ENCODE peak calls at places on chromosomes 4 and X, in ten cellular contexts. O is foreskin fibroblast, M is endothelial cell, F is GM06990, Y is nephron progenitor cell, A is B cell, U is neural crest cell, B is cardiac fibroblast, W is mammary epithelial cell, Z is fibroblast of lung. K is an unnamed sample.

GRCh38 chr4:55032179-55032578 is 93.2 kb downstream of the KDR start:
- DNase-seq in O (no peak), M (no peak), F (no peak), Y (no peak), A (no peak), U (no peak), B (peak), W (no peak), Z (no peak), K (no peak)

GRCh38 chrX:77276742-77277141 is 170.4 kb upstream of the FGF16 start:
- DNase-seq in O (no peak), M (no peak), F (no peak), Y (no peak), A (no peak), U (no peak), B (no peak), W (no peak), Z (no peak), K (no peak)

GRCh38 chrX:119343856-119344255 is 55.3 kb upstream of the SLC25A43 start:
- DNase-seq in O (no peak), M (no peak), F (no peak), Y (no peak), A (no peak), U (no peak), B (no peak), W (peak), Z (no peak), K (no peak)

GRCh38 chrX:30582664-30583063 is 5.1 kb upstream of the TASL start:
- DNase-seq in O (no peak), M (no peak), F (no peak), Y (no peak), A (no peak), U (no peak), B (no peak), W (no peak), Z (no peak), K (no peak)

GRCh38 chr4:176333076-176333475 is 13.3 kb downstream of the SPCS3 start:
- DNase-seq in O (peak), M (no peak), F (no peak), Y (no peak), A (no peak), U (no peak), B (no peak), W (no peak), Z (peak), K (no peak)

GRCh38 chr4:109826719-109827118 is 1.1 kb upstream of the RRH start:
- DNase-seq in O (peak), M (no peak), F (no peak), Y (no peak), A (no peak), U (no peak), B (peak), W (no peak), Z (peak), K (peak)

GRCh38 chr4:80077639-80078038 is 4.6 kb upstream of the ANTXR2 start:
- DNase-seq in O (no peak), M (no peak), F (no peak), Y (no peak), A (no peak), U (no peak), B (no peak), W (peak), Z (peak), K (no peak)

GRCh38 chrX:102067966-102068723 is 57.3 kb upstream of the TCEAL2 start:
- DNase-seq in O (peak), M (peak), F (no peak), Y (peak), A (no peak), U (peak), B (peak), W (peak), Z (peak), K (no peak)

GRCh38 chr4:186881521-186882220 is 158.0 kb upstream of the FAT1 start:
- DNase-seq in O (peak), M (no peak), F (no peak), Y (no peak), A (no peak), U (no peak), B (no peak), W (peak), Z (peak), K (no peak)

GRCh38 chrX:1546601-1547275 is 9.8 kb upstream of the P2RY8 start:
- DNase-seq in O (no peak), M (no peak), F (no peak), Y (no peak), A (no peak), U (no peak), B (no peak), W (no peak), Z (no peak), K (no peak)

GRCh38 chrX:2272337-2272736 is 228.4 kb downstream of the DHRSX start:
- DNase-seq in O (no peak), M (no peak), F (no peak), Y (no peak), A (no peak), U (no peak), B (no peak), W (no peak), Z (no peak), K (no peak)

GRCh38 chr4:99824070-99824599 is 7.5 kb downstream of the DAPP1 start:
- DNase-seq in O (peak), M (no peak), F (no peak), Y (no peak), A (no peak), U (no peak), B (no peak), W (no peak), Z (no peak), K (no peak)

GRCh38 chr4:113384600-113384999 is 335.1 kb downstream of the ANK2 start:
- DNase-seq in O (peak), M (no peak), F (no peak), Y (no peak), A (no peak), U (no peak), B (peak), W (peak), Z (peak), K (no peak)

GRCh38 chr4:8468746-8469535 is 28.4 kb downstream of the TRMT44 start:
- DNase-seq in O (peak), M (peak), F (no peak), Y (peak), A (peak), U (peak), B (peak), W (peak), Z (peak), K (peak)

GRCh38 chr4:149987330-149987751 is 90.9 kb upstream of the DCLK2 start:
- DNase-seq in O (no peak), M (no peak), F (no peak), Y (peak), A (no peak), U (no peak), B (peak), W (no peak), Z (no peak), K (no peak)

GRCh38 chr4:56048621-56049427 is 100.1 kb downstream of the CEP135 start:
- DNase-seq in O (peak), M (peak), F (peak), Y (peak), A (peak), U (peak), B (peak), W (peak), Z (peak), K (peak)

GRCh38 chr4:108193891-108194672 is 25.4 kb upstream of the LEF1 start:
- DNase-seq in O (peak), M (no peak), F (no peak), Y (no peak), A (no peak), U (no peak), B (no peak), W (no peak), Z (no peak), K (no peak)

GRCh38 chr4:152657657-152658056 is 22.1 kb downstream of the TMEM154 start:
- DNase-seq in O (no peak), M (no peak), F (no peak), Y (no peak), A (no peak), U (no peak), B (no peak), W (no peak), Z (no peak), K (no peak)

GRCh38 chr4:25783943-25784342 is 78.8 kb downstream of the SEL1L3 start:
- DNase-seq in O (no peak), M (no peak), F (no peak), Y (no peak), A (no peak), U (no peak), B (peak), W (no peak), Z (no peak), K (no peak)

GRCh38 chrX:1599791-1600405 is 8.5 kb downstream of the AKAP17A start:
- DNase-seq in O (no peak), M (no peak), F (no peak), Y (no peak), A (no peak), U (no peak), B (no peak), W (no peak), Z (no peak), K (no peak)

GRCh38 chrX:35098419-35098818 is 155.8 kb downstream of the FAM47B start:
- DNase-seq in O (peak), M (no peak), F (no peak), Y (no peak), A (no peak), U (no peak), B (peak), W (no peak), Z (no peak), K (no peak)

GRCh38 chr4:98685225-98686045 is 27.0 kb upstream of the TSPAN5 start:
- DNase-seq in O (no peak), M (no peak), F (no peak), Y (no peak), A (no peak), U (no peak), B (no peak), W (no peak), Z (no peak), K (no peak)

DNA sequence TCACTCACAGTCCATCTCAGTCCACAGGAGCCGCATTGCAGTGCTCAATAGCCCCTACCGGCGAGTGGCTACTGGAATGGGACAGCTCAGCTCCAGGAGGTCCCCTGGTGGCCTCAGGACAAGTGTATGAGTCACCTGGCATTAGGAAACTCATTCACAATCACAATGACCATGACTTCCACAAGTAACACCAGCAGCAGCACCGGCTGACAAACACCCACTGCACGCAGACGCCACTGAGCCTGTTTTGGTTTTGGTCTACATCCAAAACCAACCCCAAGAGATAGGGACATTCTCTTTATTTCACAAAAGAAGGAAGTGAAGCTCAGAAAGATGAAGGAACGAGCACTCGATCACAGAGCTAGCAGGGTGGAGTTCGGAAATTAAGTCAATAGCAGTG is 8.1 kb downstream of the JAKMIP1 start:
- DNase-seq in O (no peak), M (no peak), F (no peak), Y (no peak), A (no peak), U (no peak), B (no peak), W (no peak), Z (no peak), K (no peak)
- TF ChIP-seq CTCF in O (no peak), M (no peak), F (no peak), Y (no peak), A (no peak), U (no peak), B (no peak), W (no peak), Z (no peak), K (no peak)

GRCh38 chr4:154616731-154617130 is 4.3 kb upstream of the FGG start:
- DNase-seq in O (no peak), M (no peak), F (peak), Y (no peak), A (no peak), U (no peak), B (no peak), W (no peak), Z (no peak), K (peak)

GRCh38 chr4:154620111-154620510 is 7.7 kb upstream of the FGG start:
- DNase-seq in O (no peak), M (no peak), F (no peak), Y (no peak), A (no peak), U (no peak), B (no peak), W (no peak), Z (no peak), K (no peak)

GRCh38 chr4:154617820-154618317 is 5.4 kb upstream of the FGG start:
- DNase-seq in O (no peak), M (no peak), F (no peak), Y (no peak), A (no peak), U (no peak), B (no peak), W (no peak), Z (no peak), K (no peak)

GRCh38 chr4:154616287-154616686 is 3.8 kb upstream of the FGG start:
- DNase-seq in O (no peak), M (no peak), F (no peak), Y (no peak), A (no peak), U (no peak), B (no peak), W (no peak), Z (no peak), K (no peak)

GRCh38 chr4:154618708-154619315 is 6.4 kb upstream of the FGG start:
- DNase-seq in O (peak), M (peak), F (no peak), Y (peak), A (peak), U (peak), B (peak), W (peak), Z (peak), K (peak)
- TF ChIP-seq CTCF in O (peak), M (peak), F (peak), Y (peak), A (peak), U (peak), B (peak), W (peak), Z (peak), K (peak)

GRCh38 chrX:110226931-110227330 is 91.0 kb downstream of the AMMECR1 start:
- DNase-seq in O (peak), M (no peak), F (no peak), Y (no peak), A (no peak), U (no peak), B (no peak), W (no peak), Z (peak), K (no peak)

GRCh38 chrX:110224926-110225617 is 92.8 kb downstream of the AMMECR1 start:
- DNase-seq in O (no peak), M (no peak), F (no peak), Y (no peak), A (no peak), U (no peak), B (no peak), W (no peak), Z (no peak), K (no peak)

GRCh38 chrX:110222497-110223257 is 95.2 kb downstream of the AMMECR1 start:
- DNase-seq in O (no peak), M (no peak), F (no peak), Y (no peak), A (no peak), U (no peak), B (no peak), W (no peak), Z (no peak), K (no peak)

GRCh38 chrX:110228453-110228852 is 89.4 kb downstream of the AMMECR1 start:
- DNase-seq in O (no peak), M (no peak), F (no peak), Y (no peak), A (no peak), U (no peak), B (no peak), W (no peak), Z (no peak), K (no peak)
- TF ChIP-seq CTCF in O (no peak), M (no peak), F (no peak), Y (no peak), A (no peak), U (no peak), B (no peak), W (no peak), Z (no peak), K (no peak)

DNA sequence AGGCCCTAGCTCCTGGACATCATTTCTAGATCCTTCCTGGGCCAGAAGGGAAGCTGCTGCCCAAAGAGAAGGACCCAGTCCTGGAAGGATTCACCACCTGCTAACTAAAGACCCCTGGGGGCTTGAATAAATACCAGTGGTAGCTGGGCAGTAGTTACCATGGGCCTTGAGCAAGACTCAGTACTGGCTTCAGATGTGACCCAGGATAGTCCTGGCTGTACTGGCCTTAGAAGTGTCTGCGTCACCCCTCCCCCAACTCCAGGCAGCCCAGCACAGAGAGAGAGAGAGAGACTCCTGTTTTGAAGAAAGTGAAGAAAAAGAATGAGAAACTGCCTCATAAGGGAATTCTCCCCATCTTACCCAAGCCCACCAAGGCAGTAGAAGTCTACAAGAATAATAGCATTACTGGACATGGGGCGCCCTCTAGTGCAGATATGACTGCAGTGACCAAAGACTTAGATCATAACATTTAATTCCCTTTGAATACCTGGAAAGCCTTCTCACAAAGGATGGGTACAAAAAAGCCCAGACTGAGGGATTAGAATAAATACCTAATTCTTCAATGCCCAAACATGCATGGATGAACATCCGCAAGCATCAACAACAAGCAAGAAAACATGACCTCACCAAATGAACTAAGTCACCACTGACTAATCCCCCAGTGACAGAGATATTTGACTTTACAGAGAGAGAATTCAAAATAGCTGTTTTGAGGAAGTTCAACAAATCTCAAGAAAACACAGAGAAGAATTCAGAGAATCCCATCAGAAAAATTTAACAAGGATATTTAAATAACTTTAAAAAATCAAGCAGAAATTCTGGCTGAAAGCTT is 171.8 kb downstream of the HNRNPD start:
- DNase-seq in O (peak), M (peak), F (no peak), Y (peak), A (peak), U (peak), B (peak), W (peak), Z (peak), K (no peak)
- TF ChIP-seq CTCF in O (peak), M (peak), F (peak), Y (peak), A (peak), U (peak), B (peak), W (peak), Z (peak), K (peak)

GRCh38 chrX:115679460-115679859 is 118.5 kb downstream of the PLS3 start:
- DNase-seq in O (peak), M (no peak), F (no peak), Y (no peak), A (no peak), U (no peak), B (peak), W (peak), Z (peak), K (peak)
- TF ChIP-seq CTCF in O (peak), M (no peak), F (peak), Y (peak), A (no peak), U (peak), B (peak), W (peak), Z (peak), K (no peak)

GRCh38 chrX:40469316-40469715 is 111.5 kb upstream of the ATP6AP2 start:
- DNase-seq in O (no peak), M (no peak), F (no peak), Y (no peak), A (no peak), U (no peak), B (no peak), W (no peak), Z (no peak), K (no peak)

GRCh38 chrX:40471965-40472648 is 108.7 kb upstream of the ATP6AP2 start:
- DNase-seq in O (peak), M (no peak), F (no peak), Y (peak), A (peak), U (no peak), B (peak), W (peak), Z (peak), K (peak)

GRCh38 chrX:40470830-40471429 is 109.8 kb upstream of the ATP6AP2 start:
- DNase-seq in O (no peak), M (no peak), F (no peak), Y (no peak), A (no peak), U (no peak), B (no peak), W (no peak), Z (peak), K (no peak)

GRCh38 chrX:40465735-40466551 is 114.8 kb upstream of the ATP6AP2 start:
- DNase-seq in O (no peak), M (no peak), F (no peak), Y (peak), A (no peak), U (no peak), B (peak), W (no peak), Z (no peak), K (no peak)

GRCh38 chrX:40468033-40468979 is 112.5 kb upstream of the ATP6AP2 start:
- DNase-seq in O (no peak), M (no peak), F (peak), Y (peak), A (peak), U (peak), B (peak), W (peak), Z (peak), K (peak)
- TF ChIP-seq CTCF in O (peak), M (no peak), F (peak), Y (peak), A (peak), U (peak), B (peak), W (peak), Z (no peak), K (peak)

DNA sequence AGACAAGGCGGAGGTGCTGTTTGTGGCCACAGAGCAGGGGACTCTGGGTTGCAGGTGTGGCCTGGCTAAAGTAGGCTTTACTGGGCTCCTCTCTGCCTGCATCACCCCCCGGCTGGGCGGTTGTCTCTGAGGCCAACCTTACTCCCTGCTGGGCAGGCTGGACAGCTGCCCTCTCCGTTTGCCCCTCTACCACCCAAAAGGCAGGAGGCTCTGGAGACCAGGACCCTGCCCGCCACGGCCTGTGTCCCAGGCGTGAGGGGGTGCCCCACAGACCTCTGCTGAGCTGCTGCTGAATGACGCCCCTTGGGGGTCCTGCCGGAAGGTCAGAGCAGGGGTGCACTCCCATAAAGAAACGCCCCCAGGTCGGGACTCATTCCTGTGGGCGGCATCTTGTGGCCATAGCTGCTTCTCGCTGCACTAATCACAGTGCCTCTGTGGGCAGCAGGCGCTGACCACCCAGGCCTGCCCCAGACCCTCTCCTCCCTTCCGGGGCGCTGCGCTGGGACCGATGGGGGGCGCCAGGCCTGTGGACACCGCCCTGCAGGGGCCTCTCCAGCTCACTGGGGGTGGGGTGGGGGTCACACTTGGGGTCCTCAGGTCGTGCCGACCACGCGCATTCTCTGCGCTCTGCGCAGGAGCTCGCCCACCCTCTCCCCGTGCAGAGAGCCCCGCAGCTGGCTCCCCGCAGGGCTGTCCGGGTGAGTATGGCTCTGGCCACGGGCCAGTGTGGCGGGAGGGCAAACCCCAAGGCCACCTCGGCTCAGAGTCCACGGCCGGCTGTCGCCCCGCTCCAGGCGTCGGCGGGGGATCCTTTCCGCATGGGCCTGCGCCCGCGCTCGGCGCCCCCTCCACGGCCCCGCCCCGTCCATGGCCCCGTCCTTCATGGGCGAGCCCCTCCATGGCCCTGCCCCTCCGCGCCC is 920 bp downstream of the HTT-AS start:
- DNase-seq in O (no peak), M (peak), F (no peak), Y (no peak), A (no peak), U (peak), B (no peak), W (no peak), Z (no peak), K (no peak)
- TF ChIP-seq CTCF in O (peak), M (no peak), F (peak), Y (no peak), A (no peak), U (no peak), B (peak), W (no peak), Z (no peak), K (no peak)

K was measured in GM10248.